ENCODE peak calls at places on chromosomes 7 and 10, in seven cellular contexts. I, W, E, T, O, D and V are unnamed samples.

GRCh38 chr10:116336866-116337265 is 12.6 kb downstream of the CCDC172 start:
- DNase-seq in I (no peak), W (no peak), E (no peak), T (no peak), O (no peak), D (no peak), V (no peak)

GRCh38 chr7:37333075-37333474 is 115.6 kb downstream of the ELMO1 start:
- DNase-seq in I (no peak), W (no peak), E (no peak), T (no peak), O (no peak), D (no peak), V (no peak)

GRCh38 chr7:41114166-41114565 is 588.7 kb downstream of the INHBA start:
- DNase-seq in I (no peak), W (no peak), E (peak; percentile 17), T (no peak), O (peak; percentile 76), D (no peak), V (no peak)

GRCh38 chr10:17780727-17781126 is 28.4 kb upstream of the MRC1 start:
- DNase-seq in I (no peak), W (no peak), E (no peak), T (no peak), O (no peak), D (no peak), V (no peak)

GRCh38 chr10:122286872-122287271 is 15.8 kb downstream of the BTBD16 start:
- DNase-seq in I (no peak), W (peak; percentile 40), E (peak; percentile 68), T (no peak), O (no peak), D (no peak), V (no peak)

GRCh38 chr10:103111031-103111917 is 81.8 kb downstream of the NT5C2 start:
- DNase-seq in I (no peak), W (no peak), E (peak; percentile 40), T (no peak), O (no peak), D (no peak), V (no peak)

GRCh38 chr10:110739811-110740271 is 95.7 kb downstream of the RBM20 start:
- DNase-seq in I (no peak), W (no peak), E (no peak), T (no peak), O (peak; percentile 23), D (peak; percentile 6), V (no peak)

GRCh38 chr10:17335065-17335464 is 107.0 kb downstream of the VIM start:
- DNase-seq in I (no peak), W (no peak), E (peak; percentile 84), T (no peak), O (peak; percentile 84), D (no peak), V (no peak)

GRCh38 chr7:52925332-52925731 is 110.1 kb upstream of the POM121L12 start:
- DNase-seq in I (no peak), W (no peak), E (no peak), T (no peak), O (no peak), D (no peak), V (no peak)

GRCh38 chr10:15780353-15781135 is 60.8 kb upstream of the ITGA8 start:
- DNase-seq in I (no peak), W (no peak), E (peak; percentile 23), T (no peak), O (peak; percentile 50), D (no peak), V (no peak)

GRCh38 chr10:92697663-92698511 is 8.1 kb downstream of the HHEX start:
- DNase-seq in I (peak; percentile 58), W (no peak), E (no peak), T (no peak), O (no peak), D (no peak), V (no peak)

GRCh38 chr7:134627775-134628153 is 18.9 kb upstream of the BPGM start:
- DNase-seq in I (no peak), W (no peak), E (no peak), T (no peak), O (no peak), D (no peak), V (no peak)

GRCh38 chr7:158023563-158024350 is 563.9 kb downstream of the PTPRN2 start:
- DNase-seq in I (no peak), W (no peak), E (no peak), T (no peak), O (no peak), D (no peak), V (no peak)

GRCh38 chr10:63977329-63977923 is 456.2 kb downstream of the REEP3 start:
- DNase-seq in I (no peak), W (peak; percentile 60), E (peak; percentile 28), T (peak; percentile 23), O (peak; percentile 43), D (no peak), V (no peak)

GRCh38 chr10:8674230-8674629 is 619.7 kb downstream of the GATA3 start:
- DNase-seq in I (no peak), W (no peak), E (no peak), T (no peak), O (peak; percentile 68), D (no peak), V (no peak)

GRCh38 chr7:139230484-139230773 is 608 bp upstream of the UBN2 start:
- DNase-seq in I (no peak), W (no peak), E (no peak), T (no peak), O (no peak), D (peak; percentile 18), V (no peak)

GRCh38 chr7:74069790-74070618 is 13.6 kb upstream of the LIMK1 start:
- DNase-seq in I (no peak), W (no peak), E (no peak), T (no peak), O (no peak), D (no peak), V (no peak)

GRCh38 chr7:98467570-98468312 is 66.9 kb upstream of the BAIAP2L1 start:
- DNase-seq in I (no peak), W (no peak), E (no peak), T (no peak), O (no peak), D (no peak), V (no peak)

GRCh38 chr10:126500185-126500584 is 111.9 kb upstream of the ADAM12 start:
- DNase-seq in I (no peak), W (no peak), E (no peak), T (no peak), O (no peak), D (no peak), V (no peak)

GRCh38 chr10:2949948-2950354 is 117.4 kb upstream of the PFKP start:
- DNase-seq in I (no peak), W (no peak), E (no peak), T (peak; percentile 30), O (peak; percentile 22), D (no peak), V (no peak)

GRCh38 chr7:66125052-66125694 is 10.5 kb downstream of the CRCP start:
- DNase-seq in I (peak; percentile 57), W (no peak), E (no peak), T (no peak), O (no peak), D (no peak), V (no peak)

GRCh38 chr10:71323407-71323806 is 4.3 kb downstream of the SLC29A3 start:
- DNase-seq in I (no peak), W (no peak), E (peak; percentile 39), T (no peak), O (peak; percentile 56), D (no peak), V (no peak)

GRCh38 chr7:155437836-155438235 is 20.1 kb upstream of the EN2 start:
- DNase-seq in I (no peak), W (no peak), E (no peak), T (no peak), O (no peak), D (no peak), V (no peak)

GRCh38 chr10:123864923-123865322 is 26.7 kb downstream of the CPXM2 start:
- DNase-seq in I (no peak), W (no peak), E (no peak), T (no peak), O (no peak), D (no peak), V (no peak)